ENCODE peak calls at places on chromosomes 16 and 17, in seven cellular contexts. O is left ventricle myocardium inferior, H is lung, W is IMR-90, I is PC-9, J is tibial nerve, B is SK-N-SH. Z is an unnamed sample.

GRCh38 chr17:57158296-57158695 is 73.2 kb downstream of the AKAP1 start:
- DNase-seq in O (no peak), B (no peak), J (no peak), H (no peak), W (no peak), I (no peak), Z (peak; percentile 85)

GRCh38 chr16:76668207-76668725 is 391.1 kb downstream of the CNTNAP4 start:
- DNase-seq in J (no peak), W (no peak), H (no peak), B (no peak), I (no peak), O (no peak), Z (no peak)

GRCh38 chr16:50539053-50539615 is 9.1 kb upstream of the NKD1 start:
- DNase-seq in B (peak; percentile 44), H (no peak), W (no peak), O (no peak), I (no peak), J (no peak), Z (no peak)

GRCh38 chr17:14222611-14223010 is 14.1 kb downstream of the CDRT15 start:
- DNase-seq in W (no peak), J (no peak), O (no peak), I (no peak), B (no peak), H (no peak), Z (no peak)

GRCh38 chr16:83206426-83206825 is 579.7 kb downstream of the CDH13 start:
- DNase-seq in J (no peak), B (no peak), O (no peak), W (no peak), I (no peak), H (no peak), Z (peak; percentile 37)

GRCh38 chr17:17180741-17181525 is 25.2 kb downstream of the PLD6 start:
- DNase-seq in O (peak; percentile 51), I (no peak), H (no peak), B (no peak), W (no peak), J (no peak), Z (no peak)

GRCh38 chr17:6138761-6139446 is 68.7 kb downstream of the WSCD1 start:
- DNase-seq in B (no peak), I (no peak), H (no peak), J (no peak), W (no peak), O (no peak), Z (no peak)

GRCh38 chr16:88393034-88393433 is 10.3 kb downstream of the ZNF469 start:
- DNase-seq in O (peak; percentile 36), B (no peak), I (peak; percentile 27), H (no peak), W (no peak), J (peak; percentile 39), Z (no peak)

GRCh38 chr16:72380283-72380682 is 208.3 kb upstream of the PMFBP1 start:
- DNase-seq in W (no peak), B (no peak), O (no peak), H (no peak), I (no peak), J (no peak), Z (peak; percentile 5)

GRCh38 chr17:56815711-56816110 is 18.0 kb downstream of the C17orf67 start:
- DNase-seq in W (peak; percentile 90), H (no peak), J (no peak), I (no peak), B (no peak), O (no peak), Z (peak; percentile 56)

GRCh38 chr16:1206326-1206725 is 18.7 kb downstream of the TPSG1 start:
- DNase-seq in J (no peak), B (no peak), O (no peak), W (no peak), H (no peak), I (no peak), Z (no peak)
- TF ChIP-seq CTCF in J (no peak), B (no peak), O (no peak), W (no peak), H (no peak), I (no peak), Z (no peak)

GRCh38 chr17:75739801-75740200 is 18.5 kb downstream of the ITGB4 start:
- DNase-seq in W (no peak), O (no peak), B (no peak), H (no peak), J (no peak), I (no peak), Z (no peak)

GRCh38 chr17:75740215-75740614 is 19.0 kb downstream of the ITGB4 start:
- DNase-seq in B (no peak), W (no peak), I (no peak), O (no peak), H (no peak), J (no peak), Z (no peak)

GRCh38 chr17:75737133-75737962 is 16.1 kb downstream of the ITGB4 start:
- DNase-seq in W (no peak), J (no peak), B (no peak), O (no peak), H (no peak), I (no peak), Z (no peak)

GRCh38 chr17:75739174-75739573 is 17.9 kb downstream of the ITGB4 start:
- DNase-seq in W (no peak), I (no peak), J (no peak), B (no peak), H (no peak), O (no peak), Z (no peak)

DNA sequence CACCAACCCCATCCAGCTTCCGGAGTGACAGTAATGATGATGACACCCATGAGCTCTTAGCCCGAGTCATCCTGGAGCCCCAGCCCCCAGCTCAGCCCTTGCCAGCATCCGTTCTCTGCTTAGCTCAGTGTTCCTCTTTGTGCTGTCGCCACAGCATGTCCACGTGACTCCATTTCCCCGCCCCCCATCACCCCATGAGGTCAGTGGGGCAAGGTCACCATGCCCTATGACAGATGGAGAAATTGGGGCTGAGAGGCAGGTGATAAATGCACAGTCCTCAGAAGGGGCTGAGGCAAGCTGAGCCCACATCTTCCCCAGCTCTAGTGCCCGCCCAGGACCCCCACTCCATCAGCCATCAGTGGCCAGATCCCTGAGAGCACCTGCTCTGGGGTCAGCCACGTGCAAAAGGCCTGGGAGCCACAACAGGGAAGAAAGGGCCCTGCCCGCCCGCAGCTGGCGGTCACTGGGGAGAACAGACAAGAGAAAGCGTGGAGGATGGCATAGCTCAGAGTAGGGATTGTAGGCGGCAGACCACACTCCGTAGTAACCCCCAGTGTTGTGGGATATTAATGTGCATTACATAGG is 17.1 kb downstream of the ITGB4 start:
- DNase-seq in J (no peak), O (no peak), W (peak; percentile 27), B (no peak), H (peak; percentile 61), I (no peak), Z (no peak)
- H3K4me1 ChIP-seq in J (no peaks in the 10 kb centered on the region), O (no peaks in the 10 kb centered on the region), W (no peaks in the 10 kb centered on the region), B (no peaks in the 10 kb centered on the region), H (no peaks in the 10 kb centered on the region), I (no peaks in the 10 kb centered on the region), Z (no peaks in the 10 kb centered on the region)

GRCh38 chr17:49820773-49821172 is 27.1 kb downstream of the TAC4 start:
- DNase-seq in O (no peak), W (no peak), J (no peak), I (no peak), B (no peak), H (no peak), Z (no peak)
- TF ChIP-seq CTCF in O (no peak), W (no peak), J (no peak), I (no peak), B (no peak), H (no peak), Z (no peak)

GRCh38 chr16:11738742-11739544 is 3.7 kb downstream of the TXNDC11 start:
- DNase-seq in W (no peak), I (no peak), O (no peak), B (no peak), H (no peak), J (no peak), Z (no peak)

GRCh38 chr16:11735801-11736200 is 6.9 kb downstream of the TXNDC11 start:
- DNase-seq in B (no peak), I (no peak), O (no peak), W (no peak), H (no peak), J (no peak), Z (no peak)

GRCh38 chr16:11734653-11735043 is 8.0 kb downstream of the TXNDC11 start:
- DNase-seq in O (no peak), H (no peak), J (no peak), W (no peak), I (no peak), B (no peak), Z (no peak)

GRCh38 chr16:11737678-11738077 is 5.0 kb downstream of the TXNDC11 start:
- DNase-seq in W (no peak), J (no peak), O (no peak), H (no peak), B (no peak), I (no peak), Z (no peak)

DNA sequence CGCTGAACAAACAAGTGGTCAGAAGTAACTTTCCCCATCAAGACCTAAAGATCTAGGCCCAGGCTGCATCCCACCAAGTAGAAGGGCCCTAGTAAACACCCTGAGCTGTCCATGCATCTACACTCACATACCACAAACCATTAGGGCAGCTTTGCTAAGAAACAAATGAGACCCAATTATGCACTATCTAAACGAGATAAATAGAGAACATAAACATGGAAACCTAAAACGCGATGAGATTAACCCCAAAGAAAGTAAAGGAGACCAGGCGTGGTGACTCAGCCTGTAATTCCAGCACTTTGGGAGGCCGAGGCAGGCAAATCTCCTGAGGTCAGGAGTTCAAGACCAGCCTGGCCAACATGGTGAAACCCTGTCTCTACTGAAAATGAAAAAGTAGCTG is 5.8 kb downstream of the TXNDC11 start:
- DNase-seq in I (no peak), W (no peak), J (no peak), H (no peak), B (no peak), O (no peak), Z (no peak)
- H3K4me1 ChIP-seq in I (peaks cover 12% of the 10 kb centered on the region), W (peaks cover 11% of the 10 kb centered on the region), J (peaks cover 16% of the 10 kb centered on the region), H (peaks cover 6% of the 10 kb centered on the region), B (peaks cover 6% of the 10 kb centered on the region), O (peaks cover 84% of the 10 kb centered on the region), Z (peaks cover 9% of the 10 kb centered on the region)

DNA sequence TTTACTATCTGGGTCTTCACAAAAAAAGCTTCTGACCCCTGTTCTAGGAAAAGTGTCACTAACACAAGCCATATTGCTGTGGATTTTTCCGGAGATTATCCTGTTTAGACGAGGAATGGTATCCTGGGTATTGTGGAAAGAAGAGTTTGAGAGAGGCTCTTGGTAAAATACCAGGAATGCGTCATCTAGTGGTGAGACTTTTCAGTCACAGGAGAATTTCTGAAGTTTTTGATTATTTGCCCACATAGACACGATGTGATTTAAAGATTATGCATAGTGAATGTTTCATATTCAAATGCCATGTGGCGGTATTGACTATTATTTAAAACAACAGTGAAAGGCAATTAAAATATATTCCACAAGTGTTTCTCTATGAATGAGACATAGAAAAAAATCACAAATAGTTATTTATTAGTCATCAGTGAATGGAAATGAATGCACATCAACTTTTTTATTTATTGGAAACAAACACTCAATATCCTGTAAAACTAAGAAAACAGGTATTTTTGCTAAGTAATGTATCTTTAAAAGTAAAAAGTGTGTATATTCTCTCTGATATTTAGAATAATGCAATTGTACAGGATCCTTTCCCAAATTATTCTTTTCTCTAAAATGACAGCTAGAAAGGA is 7.8 kb downstream of the KRT28 start:
- DNase-seq in W (peak; percentile 55), I (no peak), J (peak; percentile 21), O (no peak), H (no peak), B (peak; percentile 15), Z (peak; percentile 24)
- TF ChIP-seq CTCF in W (peak; percentile 71), I (peak; percentile 70), J (peak; percentile 49), O (peak; percentile 70), H (peak; percentile 19), B (peak; percentile 56), Z (peak; percentile 75)

Z was measured in astrocyte.